ENCODE peak calls at places on chromosomes 11 and 22, in five cellular contexts. Y, T, O, R and N are unnamed samples.

GRCh38 chr22:50059185-50059880 is 1.2 kb upstream of the TTLL8 start:
- DNase-seq in Y (peak; percentile 63), O (no peak), R (peak; percentile 83), T (peak; percentile 62), N (peak; percentile 27)

GRCh38 chr11:73177380-73178091 is 35.4 kb upstream of the FCHSD2 start:
- DNase-seq in Y (no peak), R (no peak), O (no peak), T (no peak), N (no peak)

GRCh38 chr11:121067026-121067425 is 34.0 kb upstream of the TECTA start:
- DNase-seq in T (no peak), Y (no peak), O (no peak), R (no peak), N (no peak)

GRCh38 chr22:48824673-48825651 is 1002.7 kb downstream of the BRD1 start:
- DNase-seq in T (no peak), O (no peak), Y (no peak), R (peak; percentile 36), N (no peak)

GRCh38 chr11:134231958-134232674 is 7.6 kb downstream of the VPS26B start:
- DNase-seq in T (no peak), O (no peak), Y (no peak), R (no peak), N (no peak)

GRCh38 chr22:37162221-37163095 is 12.7 kb upstream of the IL2RB start:
- DNase-seq in R (no peak), O (no peak), T (no peak), Y (peak; percentile 84), N (no peak)

GRCh38 chr22:32781695-32782094 is 19.8 kb upstream of the TIMP3 start:
- DNase-seq in R (no peak), T (no peak), O (no peak), Y (no peak), N (no peak)

GRCh38 chr22:49062155-49063039 is 765.3 kb downstream of the BRD1 start:
- DNase-seq in R (no peak), O (no peak), T (no peak), Y (no peak), N (no peak)

GRCh38 chr22:20905415-20906386 is 11.5 kb upstream of the CRKL start:
- DNase-seq in T (no peak), Y (no peak), O (no peak), R (no peak), N (no peak)